ENCODE peak calls at places on chromosome 19, in nine cellular contexts. One of them, this sample, is unnamed.

GRCh38 chr19:50384685-50385535 is 763 bp downstream of the POLD1 start:
- DNase-seq in CD8-positive, alpha-beta T cell: no peak
- DNase-seq in body of pancreas: no peak
- DNase-seq in breast epithelium: no peak
- DNase-seq in mucosa of descending colon: no peak
- DNase-seq in psoas muscle: no peak
- DNase-seq in NT2/D1: no peak
- DNase-seq in transverse colon: no peak
- DNase-seq in CD4-positive, CD25-positive, alpha-beta regulatory T cell: no peak
- DNase-seq in this sample: no peak

GRCh38 chr19:8194528-8195275 is 14.5 kb upstream of the CERS4 start:
- DNase-seq in CD8-positive, alpha-beta T cell: peak; percentile 36
- DNase-seq in NT2/D1: no peak
- DNase-seq in breast epithelium: no peak
- DNase-seq in body of pancreas: no peak
- DNase-seq in transverse colon: peak; percentile 50
- DNase-seq in psoas muscle: no peak
- DNase-seq in CD4-positive, CD25-positive, alpha-beta regulatory T cell: peak; percentile 90
- DNase-seq in mucosa of descending colon: peak; percentile 33
- DNase-seq in this sample: peak; percentile 49

GRCh38 chr19:38529610-38530009 is 88.1 kb downstream of the MAP4K1 start:
- DNase-seq in psoas muscle: no peak
- DNase-seq in CD4-positive, CD25-positive, alpha-beta regulatory T cell: no peak
- DNase-seq in CD8-positive, alpha-beta T cell: no peak
- DNase-seq in mucosa of descending colon: no peak
- DNase-seq in transverse colon: no peak
- DNase-seq in NT2/D1: no peak
- DNase-seq in breast epithelium: no peak
- DNase-seq in body of pancreas: no peak
- DNase-seq in this sample: no peak

GRCh38 chr19:1482361-1483066 is 3.5 kb upstream of the C19orf25 start:
- DNase-seq in mucosa of descending colon: no peak
- DNase-seq in psoas muscle: no peak
- DNase-seq in transverse colon: no peak
- DNase-seq in CD4-positive, CD25-positive, alpha-beta regulatory T cell: no peak
- DNase-seq in body of pancreas: no peak
- DNase-seq in breast epithelium: no peak
- DNase-seq in NT2/D1: no peak
- DNase-seq in CD8-positive, alpha-beta T cell: no peak
- DNase-seq in this sample: no peak

GRCh38 chr19:48480476-48481190 is 11.5 kb downstream of the CYTH2 start:
- DNase-seq in body of pancreas: peak; percentile 59
- DNase-seq in CD4-positive, CD25-positive, alpha-beta regulatory T cell: peak; percentile 66
- DNase-seq in CD8-positive, alpha-beta T cell: peak; percentile 59
- DNase-seq in mucosa of descending colon: peak; percentile 42
- DNase-seq in psoas muscle: no peak
- DNase-seq in breast epithelium: no peak
- DNase-seq in NT2/D1: no peak
- DNase-seq in transverse colon: peak; percentile 55
- DNase-seq in this sample: peak; percentile 45

GRCh38 chr19:48798937-48799336 is 11.9 kb downstream of the BCAT2 start:
- DNase-seq in mucosa of descending colon: no peak
- DNase-seq in NT2/D1: no peak
- DNase-seq in transverse colon: no peak
- DNase-seq in CD4-positive, CD25-positive, alpha-beta regulatory T cell: no peak
- DNase-seq in breast epithelium: no peak
- DNase-seq in psoas muscle: no peak
- DNase-seq in body of pancreas: no peak
- DNase-seq in CD8-positive, alpha-beta T cell: no peak
- DNase-seq in this sample: no peak

GRCh38 chr19:42199440-42200115 is 17.9 kb downstream of the DEDD2 start:
- DNase-seq in breast epithelium: no peak
- DNase-seq in CD8-positive, alpha-beta T cell: no peak
- DNase-seq in CD4-positive, CD25-positive, alpha-beta regulatory T cell: peak; percentile 94
- DNase-seq in transverse colon: peak; percentile 53
- DNase-seq in body of pancreas: no peak
- DNase-seq in NT2/D1: no peak
- DNase-seq in psoas muscle: peak; percentile 43
- DNase-seq in mucosa of descending colon: peak; percentile 44
- DNase-seq in this sample: peak; percentile 38

GRCh38 chr19:55173717-55174409 is 6.2 kb downstream of the SYT5 start:
- DNase-seq in mucosa of descending colon: peak; percentile 48
- DNase-seq in CD8-positive, alpha-beta T cell: no peak
- DNase-seq in body of pancreas: peak; percentile 33
- DNase-seq in psoas muscle: peak; percentile 53
- DNase-seq in CD4-positive, CD25-positive, alpha-beta regulatory T cell: peak; percentile 24
- DNase-seq in breast epithelium: no peak
- DNase-seq in NT2/D1: no peak
- DNase-seq in transverse colon: peak; percentile 61
- DNase-seq in this sample: peak; percentile 21

GRCh38 chr19:13784731-13785452 is 10.4 kb upstream of the ZSWIM4 start:
- DNase-seq in CD4-positive, CD25-positive, alpha-beta regulatory T cell: peak; percentile 72
- DNase-seq in CD8-positive, alpha-beta T cell: peak; percentile 69
- DNase-seq in psoas muscle: peak; percentile 72
- DNase-seq in mucosa of descending colon: peak; percentile 84
- DNase-seq in breast epithelium: peak; percentile 79
- DNase-seq in body of pancreas: peak; percentile 89
- DNase-seq in NT2/D1: no peak
- DNase-seq in transverse colon: peak; percentile 79
- DNase-seq in this sample: peak; percentile 43

GRCh38 chr19:11446652-11447301 is 11.3 kb downstream of the PRKCSH start:
- DNase-seq in breast epithelium: no peak
- DNase-seq in NT2/D1: no peak
- DNase-seq in transverse colon: peak; percentile 50
- DNase-seq in psoas muscle: peak; percentile 58
- DNase-seq in body of pancreas: peak; percentile 65
- DNase-seq in CD4-positive, CD25-positive, alpha-beta regulatory T cell: no peak
- DNase-seq in CD8-positive, alpha-beta T cell: no peak
- DNase-seq in mucosa of descending colon: peak; percentile 57
- DNase-seq in this sample: peak; percentile 23

GRCh38 chr19:30997222-30997621 is 352.0 kb downstream of the TSHZ3 start:
- DNase-seq in CD4-positive, CD25-positive, alpha-beta regulatory T cell: no peak
- DNase-seq in CD8-positive, alpha-beta T cell: no peak
- DNase-seq in NT2/D1: no peak
- DNase-seq in transverse colon: no peak
- DNase-seq in body of pancreas: no peak
- DNase-seq in breast epithelium: no peak
- DNase-seq in psoas muscle: no peak
- DNase-seq in mucosa of descending colon: no peak
- DNase-seq in this sample: no peak

GRCh38 chr19:307111-307531 is 15.9 kb upstream of the PLPP2 start:
- DNase-seq in psoas muscle: no peak
- DNase-seq in transverse colon: no peak
- DNase-seq in NT2/D1: no peak
- DNase-seq in breast epithelium: no peak
- DNase-seq in CD8-positive, alpha-beta T cell: no peak
- DNase-seq in mucosa of descending colon: no peak
- DNase-seq in body of pancreas: no peak
- DNase-seq in CD4-positive, CD25-positive, alpha-beta regulatory T cell: no peak
- DNase-seq in this sample: no peak
- H3K4me3 ChIP-seq in psoas muscle: peak overlapping the region; percentile 51
- H3K4me3 ChIP-seq in transverse colon: no peak overlapping the region
- H3K4me3 ChIP-seq in NT2/D1: no peak overlapping the region
- H3K4me3 ChIP-seq in breast epithelium: no peak overlapping the region
- H3K4me3 ChIP-seq in CD8-positive, alpha-beta T cell: no peak overlapping the region
- H3K4me3 ChIP-seq in mucosa of descending colon: no peak overlapping the region
- H3K4me3 ChIP-seq in body of pancreas: no peak overlapping the region
- H3K4me3 ChIP-seq in CD4-positive, CD25-positive, alpha-beta regulatory T cell: no peak overlapping the region
- H3K4me3 ChIP-seq in this sample: no peak overlapping the region

GRCh38 chr19:35459414-35460082 is 11.5 kb downstream of the FFAR2 start:
- DNase-seq in CD4-positive, CD25-positive, alpha-beta regulatory T cell: no peak
- DNase-seq in breast epithelium: no peak
- DNase-seq in psoas muscle: peak; percentile 43
- DNase-seq in CD8-positive, alpha-beta T cell: no peak
- DNase-seq in transverse colon: peak; percentile 26
- DNase-seq in NT2/D1: no peak
- DNase-seq in body of pancreas: peak; percentile 82
- DNase-seq in mucosa of descending colon: peak; percentile 55
- DNase-seq in this sample: no peak

GRCh38 chr19:35455616-35456201 is 7.7 kb downstream of the FFAR2 start:
- DNase-seq in mucosa of descending colon: no peak
- DNase-seq in NT2/D1: no peak
- DNase-seq in transverse colon: no peak
- DNase-seq in body of pancreas: no peak
- DNase-seq in CD4-positive, CD25-positive, alpha-beta regulatory T cell: no peak
- DNase-seq in psoas muscle: no peak
- DNase-seq in CD8-positive, alpha-beta T cell: no peak
- DNase-seq in breast epithelium: no peak
- DNase-seq in this sample: no peak

GRCh38 chr19:35458192-35458591 is 10.1 kb downstream of the FFAR2 start:
- DNase-seq in body of pancreas: no peak
- DNase-seq in NT2/D1: no peak
- DNase-seq in psoas muscle: no peak
- DNase-seq in transverse colon: no peak
- DNase-seq in breast epithelium: no peak
- DNase-seq in CD4-positive, CD25-positive, alpha-beta regulatory T cell: no peak
- DNase-seq in mucosa of descending colon: no peak
- DNase-seq in CD8-positive, alpha-beta T cell: no peak
- DNase-seq in this sample: no peak

GRCh38 chr19:35458821-35459391 is 10.8 kb downstream of the FFAR2 start:
- DNase-seq in NT2/D1: no peak
- DNase-seq in transverse colon: no peak
- DNase-seq in breast epithelium: no peak
- DNase-seq in CD4-positive, CD25-positive, alpha-beta regulatory T cell: no peak
- DNase-seq in psoas muscle: peak; percentile 12
- DNase-seq in body of pancreas: peak; percentile 89
- DNase-seq in mucosa of descending colon: peak; percentile 36
- DNase-seq in CD8-positive, alpha-beta T cell: no peak
- DNase-seq in this sample: no peak

GRCh38 chr19:35457173-35457572 is 9.1 kb downstream of the FFAR2 start:
- DNase-seq in breast epithelium: no peak
- DNase-seq in body of pancreas: no peak
- DNase-seq in mucosa of descending colon: no peak
- DNase-seq in NT2/D1: no peak
- DNase-seq in transverse colon: no peak
- DNase-seq in CD8-positive, alpha-beta T cell: no peak
- DNase-seq in psoas muscle: no peak
- DNase-seq in CD4-positive, CD25-positive, alpha-beta regulatory T cell: no peak
- DNase-seq in this sample: no peak
- H3K4me1 ChIP-seq in breast epithelium: no peaks in the 10 kb centered on the region
- H3K4me1 ChIP-seq in body of pancreas: peaks cover 19% of the 10 kb centered on the region
- H3K4me1 ChIP-seq in mucosa of descending colon: no peaks in the 10 kb centered on the region
- H3K4me1 ChIP-seq in NT2/D1: peaks cover 5% of the 10 kb centered on the region
- H3K4me1 ChIP-seq in transverse colon: peaks cover 31% of the 10 kb centered on the region
- H3K4me1 ChIP-seq in CD8-positive, alpha-beta T cell: peaks cover 12% of the 10 kb centered on the region
- H3K4me1 ChIP-seq in psoas muscle: peaks cover 5% of the 10 kb centered on the region
- H3K4me1 ChIP-seq in CD4-positive, CD25-positive, alpha-beta regulatory T cell: peaks cover 4% of the 10 kb centered on the region
- H3K4me1 ChIP-seq in this sample: peaks cover 15% of the 10 kb centered on the region

GRCh38 chr19:45900661-45901431 is 1.6 kb downstream of the MYPOP start:
- DNase-seq in mucosa of descending colon: no peak
- DNase-seq in breast epithelium: no peak
- DNase-seq in CD4-positive, CD25-positive, alpha-beta regulatory T cell: no peak
- DNase-seq in NT2/D1: no peak
- DNase-seq in psoas muscle: no peak
- DNase-seq in body of pancreas: no peak
- DNase-seq in CD8-positive, alpha-beta T cell: no peak
- DNase-seq in transverse colon: no peak
- DNase-seq in this sample: no peak

GRCh38 chr19:45901432-45901903 is 945 bp downstream of the MYPOP start:
- DNase-seq in psoas muscle: peak; percentile 68
- DNase-seq in CD4-positive, CD25-positive, alpha-beta regulatory T cell: peak; percentile 41
- DNase-seq in mucosa of descending colon: peak; percentile 39
- DNase-seq in CD8-positive, alpha-beta T cell: no peak
- DNase-seq in breast epithelium: no peak
- DNase-seq in NT2/D1: no peak
- DNase-seq in transverse colon: peak; percentile 48
- DNase-seq in body of pancreas: peak; percentile 64
- DNase-seq in this sample: no peak

GRCh38 chr19:45901912-45902650 is at the start of gene MYPOP:
- DNase-seq in transverse colon: no peak
- DNase-seq in CD4-positive, CD25-positive, alpha-beta regulatory T cell: peak; percentile 17
- DNase-seq in psoas muscle: no peak
- DNase-seq in mucosa of descending colon: peak; percentile 31
- DNase-seq in CD8-positive, alpha-beta T cell: no peak
- DNase-seq in NT2/D1: no peak
- DNase-seq in body of pancreas: no peak
- DNase-seq in breast epithelium: no peak
- DNase-seq in this sample: no peak

GRCh38 chr19:45899253-45899652 is 3.2 kb downstream of the MYPOP start:
- DNase-seq in CD4-positive, CD25-positive, alpha-beta regulatory T cell: no peak
- DNase-seq in body of pancreas: no peak
- DNase-seq in breast epithelium: no peak
- DNase-seq in NT2/D1: no peak
- DNase-seq in psoas muscle: no peak
- DNase-seq in CD8-positive, alpha-beta T cell: no peak
- DNase-seq in transverse colon: no peak
- DNase-seq in mucosa of descending colon: no peak
- DNase-seq in this sample: no peak

DNA sequence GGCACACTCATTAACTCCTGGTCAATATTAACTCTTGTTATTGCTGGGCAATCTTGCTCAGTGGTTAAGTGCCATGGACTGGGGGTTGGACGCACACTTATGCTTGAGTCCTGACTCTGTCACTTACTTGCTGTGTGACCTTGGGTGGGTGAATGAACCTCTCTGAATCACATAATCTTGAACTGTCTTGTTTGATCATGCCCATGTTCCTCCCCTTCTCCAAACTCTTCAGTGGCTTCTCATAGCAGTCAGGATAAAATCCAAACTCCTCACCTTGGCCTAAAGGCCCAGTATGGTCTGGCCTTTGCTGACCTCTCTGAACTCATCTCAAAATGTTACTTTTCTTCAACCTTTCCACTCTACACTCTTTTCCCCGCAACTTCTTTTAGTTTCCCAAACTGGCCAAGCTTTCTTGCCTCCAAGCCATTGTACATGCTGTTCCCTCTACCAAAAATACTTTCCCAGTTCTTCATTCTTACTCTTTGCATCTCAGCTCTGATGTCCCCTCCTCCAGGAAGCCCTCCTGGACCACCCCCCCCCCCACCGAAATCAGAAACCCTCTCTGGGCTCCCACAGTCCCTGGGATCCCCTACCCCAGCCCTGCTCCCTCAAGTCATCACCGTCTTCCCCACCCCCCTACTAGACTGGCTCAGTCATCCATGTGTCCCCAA is 2.4 kb downstream of the MYPOP start:
- DNase-seq in NT2/D1: no peak
- DNase-seq in CD8-positive, alpha-beta T cell: no peak
- DNase-seq in mucosa of descending colon: no peak
- DNase-seq in transverse colon: no peak
- DNase-seq in psoas muscle: no peak
- DNase-seq in body of pancreas: no peak
- DNase-seq in breast epithelium: no peak
- DNase-seq in CD4-positive, CD25-positive, alpha-beta regulatory T cell: no peak
- DNase-seq in this sample: no peak
- H3K4me3 ChIP-seq in NT2/D1: no peak overlapping the region
- H3K4me3 ChIP-seq in CD8-positive, alpha-beta T cell: no peak overlapping the region
- H3K4me3 ChIP-seq in mucosa of descending colon: no peak overlapping the region
- H3K4me3 ChIP-seq in transverse colon: no peak overlapping the region
- H3K4me3 ChIP-seq in psoas muscle: no peak overlapping the region
- H3K4me3 ChIP-seq in body of pancreas: no peak overlapping the region
- H3K4me3 ChIP-seq in breast epithelium: no peak overlapping the region
- H3K4me3 ChIP-seq in CD4-positive, CD25-positive, alpha-beta regulatory T cell: no peak overlapping the region
- H3K4me3 ChIP-seq in this sample: no peak overlapping the region

DNA sequence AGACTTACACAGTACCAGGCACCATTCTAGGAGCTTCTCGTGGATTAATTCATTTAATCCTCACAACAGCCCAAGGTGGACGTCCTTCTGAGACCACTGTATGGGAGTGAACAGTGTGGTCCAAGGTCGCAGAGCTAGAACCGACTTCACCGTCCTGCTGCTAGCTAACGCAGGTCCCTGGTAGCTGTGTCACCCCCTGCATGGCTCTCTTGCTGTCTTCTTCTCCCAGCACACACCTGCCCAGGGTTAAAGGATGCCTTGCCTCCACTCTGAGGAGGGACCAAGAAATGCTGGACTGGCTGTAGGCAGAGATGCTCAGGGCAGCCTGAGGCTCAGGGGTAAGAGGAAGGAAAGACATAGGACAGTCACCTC is 3.0 kb downstream of the AKT2 start:
- DNase-seq in transverse colon: no peak
- DNase-seq in body of pancreas: no peak
- DNase-seq in mucosa of descending colon: no peak
- DNase-seq in breast epithelium: no peak
- DNase-seq in CD8-positive, alpha-beta T cell: no peak
- DNase-seq in CD4-positive, CD25-positive, alpha-beta regulatory T cell: no peak
- DNase-seq in NT2/D1: no peak
- DNase-seq in psoas muscle: no peak
- DNase-seq in this sample: no peak
- H3K4me1 ChIP-seq in transverse colon: peaks cover 70% of the 10 kb centered on the region
- H3K4me1 ChIP-seq in body of pancreas: peaks cover 76% of the 10 kb centered on the region
- H3K4me1 ChIP-seq in mucosa of descending colon: peaks cover 49% of the 10 kb centered on the region
- H3K4me1 ChIP-seq in breast epithelium: peaks cover 14% of the 10 kb centered on the region
- H3K4me1 ChIP-seq in CD8-positive, alpha-beta T cell: peaks cover 71% of the 10 kb centered on the region
- H3K4me1 ChIP-seq in CD4-positive, CD25-positive, alpha-beta regulatory T cell: peaks cover 69% of the 10 kb centered on the region
- H3K4me1 ChIP-seq in NT2/D1: peaks cover 24% of the 10 kb centered on the region
- H3K4me1 ChIP-seq in psoas muscle: peaks cover 70% of the 10 kb centered on the region
- H3K4me1 ChIP-seq in this sample: peaks cover 23% of the 10 kb centered on the region